ENCODE peak calls at places on chromosomes 2 and 18, in six cellular contexts. Y, C, R, Z, P and H are unnamed samples.

GRCh38 chr2:229275506-229275905 is 4.4 kb upstream of the PID1 start:
- DNase-seq in Y (no peak), C (no peak), R (no peak), Z (no peak), P (no peak), H (no peak)

GRCh38 chr2:26466662-26467310 is 11.1 kb downstream of the OTOF start:
- DNase-seq in Y (no peak), C (no peak), R (no peak), Z (peak), P (peak), H (no peak)

GRCh38 chr2:216710531-216711282 is 15.4 kb upstream of the IGFBP5 start:
- DNase-seq in Y (no peak), C (no peak), R (no peak), Z (no peak), P (no peak), H (no peak)

GRCh38 chr18:73954267-73954666 is 193.4 kb downstream of the FBXO15 start:
- DNase-seq in Y (no peak), C (no peak), R (no peak), Z (no peak), P (no peak), H (no peak)

GRCh38 chr18:11149441-11150270 is at the start of gene PIEZO2:
- DNase-seq in Y (peak), C (peak), R (peak), Z (peak), P (peak), H (peak)

GRCh38 chr18:30376515-30376914 is 666.0 kb downstream of the DSC3 start:
- DNase-seq in Y (no peak), C (peak), R (no peak), Z (no peak), P (no peak), H (no peak)

GRCh38 chr18:4352746-4353522 is 102.2 kb downstream of the DLGAP1 start:
- DNase-seq in Y (no peak), C (peak), R (no peak), Z (no peak), P (no peak), H (no peak)

GRCh38 chr18:58599106-58599505 is 29.8 kb downstream of the ALPK2 start:
- DNase-seq in Y (no peak), C (no peak), R (no peak), Z (no peak), P (no peak), H (no peak)

GRCh38 chr2:30871980-30872789 is 64.9 kb upstream of the CAPN13 start:
- DNase-seq in Y (no peak), C (peak), R (no peak), Z (no peak), P (no peak), H (no peak)

GRCh38 chr18:49249523-49249922 is 210.9 kb downstream of the DYM start:
- DNase-seq in Y (no peak), C (no peak), R (no peak), Z (no peak), P (no peak), H (no peak)

GRCh38 chr18:49728542-49728941 is 84.8 kb downstream of the ACAA2 start:
- DNase-seq in Y (peak), C (peak), R (no peak), Z (peak), P (peak), H (peak)

GRCh38 chr2:226701052-226701451 is 98.6 kb downstream of the IRS1 start:
- DNase-seq in Y (no peak), C (no peak), R (no peak), Z (no peak), P (no peak), H (no peak)

GRCh38 chr2:95022309-95023221 is 2.9 kb upstream of the MAL start:
- DNase-seq in Y (peak), C (peak), R (peak), Z (peak), P (peak), H (peak)

GRCh38 chr2:222423186-222423585 is 1.2 kb upstream of the SGPP2 start:
- DNase-seq in Y (no peak), C (no peak), R (no peak), Z (no peak), P (no peak), H (no peak)

GRCh38 chr18:29181151-29181901 is 1004.4 kb upstream of the CDH2 start:
- DNase-seq in Y (peak), C (no peak), R (no peak), Z (no peak), P (no peak), H (no peak)

GRCh38 chr2:164903214-164903613 is 52.1 kb downstream of the SLC38A11 start:
- DNase-seq in Y (no peak), C (no peak), R (no peak), Z (no peak), P (no peak), H (no peak)

GRCh38 chr2:184689633-184690032 is 91.3 kb downstream of the ZNF804A start:
- DNase-seq in Y (no peak), C (no peak), R (no peak), Z (no peak), P (no peak), H (no peak)

GRCh38 chr2:137951606-137952005 is 12.7 kb upstream of the HNMT start:
- DNase-seq in Y (no peak), C (no peak), R (no peak), Z (no peak), P (no peak), H (no peak)

GRCh38 chr18:8947576-8947975 is 154.9 kb upstream of the NDUFV2 start:
- DNase-seq in Y (no peak), C (no peak), R (no peak), Z (no peak), P (no peak), H (no peak)

GRCh38 chr2:27086722-27087446 is at the start of gene KHK:
- DNase-seq in Y (peak), C (peak), R (peak), Z (peak), P (peak), H (no peak)

GRCh38 chr2:230324503-230324902 is 2.5 kb upstream of the SP140L start:
- DNase-seq in Y (no peak), C (no peak), R (no peak), Z (no peak), P (no peak), H (no peak)

GRCh38 chr2:230321031-230321430 is 6.0 kb upstream of the SP140L start:
- DNase-seq in Y (no peak), C (no peak), R (no peak), Z (no peak), P (no peak), H (no peak)

GRCh38 chr2:230322561-230323384 is 4.2 kb upstream of the SP140L start:
- DNase-seq in Y (no peak), C (no peak), R (no peak), Z (no peak), P (no peak), H (no peak)

GRCh38 chr2:230325316-230326243 is 1.4 kb upstream of the SP140L start:
- DNase-seq in Y (no peak), C (no peak), R (no peak), Z (no peak), P (no peak), H (no peak)

DNA sequence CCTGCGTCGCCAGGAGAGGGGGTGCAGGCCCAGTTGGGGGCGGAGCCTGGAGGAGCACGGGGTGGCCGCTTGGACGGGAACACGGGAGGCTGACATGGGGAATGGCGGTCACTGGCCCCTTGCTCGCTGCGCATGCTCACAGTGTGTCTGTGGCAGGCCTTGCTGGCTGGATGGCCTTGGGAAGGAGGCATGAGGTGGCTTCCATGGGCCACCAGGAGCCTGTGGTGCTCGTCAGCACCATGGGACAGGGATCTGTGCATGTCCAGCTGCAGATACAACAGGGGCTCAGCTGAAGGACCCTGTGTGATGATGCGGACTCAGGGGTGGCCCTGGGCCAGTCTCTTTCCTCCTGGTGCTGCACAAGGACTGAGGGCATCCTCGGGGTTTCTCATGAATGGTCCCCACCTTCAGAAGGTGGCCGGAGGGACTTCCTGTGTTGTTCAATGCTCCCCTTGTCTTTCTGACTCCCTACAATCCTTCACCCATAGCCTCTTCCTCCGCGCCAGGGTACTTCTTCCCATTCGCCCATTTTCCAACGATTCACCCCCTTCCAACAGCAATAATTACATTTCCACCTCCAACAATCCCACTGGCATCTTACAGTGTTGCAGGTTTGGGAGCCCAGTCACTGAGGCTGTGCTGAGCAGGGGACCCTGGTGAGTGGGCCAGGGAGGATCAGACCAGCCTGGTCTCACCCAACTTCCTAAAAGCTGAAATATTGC is 3.4 kb upstream of the SP140L start:
- DNase-seq in Y (no peak), C (peak), R (no peak), Z (no peak), P (no peak), H (no peak)
- TF ChIP-seq CTCF in Y (no peak), C (peak), R (no peak), Z (no peak), P (no peak), H (no peak)

GRCh38 chr2:112644155-112644932 is 1.4 kb upstream of the SLC20A1 start:
- DNase-seq in Y (peak), C (peak), R (no peak), Z (no peak), P (no peak), H (no peak)

GRCh38 chr2:112640800-112641675 is 4.7 kb upstream of the SLC20A1 start:
- DNase-seq in Y (no peak), C (no peak), R (no peak), Z (no peak), P (no peak), H (no peak)

GRCh38 chr2:112643488-112643887 is 2.3 kb upstream of the SLC20A1 start:
- DNase-seq in Y (no peak), C (no peak), R (no peak), Z (no peak), P (no peak), H (no peak)

GRCh38 chr2:112642561-112642960 is 3.2 kb upstream of the SLC20A1 start:
- DNase-seq in Y (no peak), C (no peak), R (no peak), Z (no peak), P (no peak), H (no peak)

GRCh38 chr2:112642961-112643360 is 2.8 kb upstream of the SLC20A1 start:
- DNase-seq in Y (no peak), C (no peak), R (no peak), Z (no peak), P (no peak), H (no peak)
- H3K27ac ChIP-seq in Y (no peak), C (no peak), R (no peak), Z (no peak), P (no peak), H (no peak)

DNA sequence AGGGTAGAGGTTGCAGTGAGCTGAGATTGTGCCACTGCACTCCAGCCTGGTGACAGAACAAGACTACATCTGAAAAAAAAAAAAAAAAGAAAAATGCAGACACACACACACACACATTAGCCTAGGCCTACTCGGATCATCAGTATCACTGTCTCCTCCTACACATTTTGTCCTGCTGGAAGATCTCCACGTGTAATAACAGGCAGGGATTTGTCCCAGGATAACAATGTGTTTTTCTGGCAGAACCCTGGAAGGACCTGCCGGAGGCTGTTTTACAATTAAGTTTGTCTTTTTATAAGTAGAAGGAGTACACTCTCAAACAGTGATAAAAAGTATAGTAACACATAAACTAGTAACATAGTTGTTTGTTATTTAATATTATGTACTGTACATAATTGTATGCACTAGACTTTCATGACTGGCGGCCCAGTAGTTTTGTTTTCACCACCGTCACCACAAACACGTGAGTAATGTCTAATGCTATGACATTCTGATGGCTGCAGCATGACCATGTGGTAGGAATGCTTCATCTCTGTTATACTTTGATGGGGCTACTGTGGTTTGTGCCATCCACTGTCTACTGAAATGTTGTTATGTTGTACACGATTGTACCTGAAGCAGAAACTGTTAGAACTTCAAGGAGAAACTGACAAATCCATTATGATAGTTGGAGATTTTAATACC is 130.6 kb downstream of the ATP9B start:
- DNase-seq in Y (no peak), C (no peak), R (no peak), Z (no peak), P (no peak), H (no peak)
- TF ChIP-seq CTCF in Y (no peak), C (no peak), R (no peak), Z (no peak), P (no peak), H (no peak)

GRCh38 chr2:190180313-190181065 is 118.0 kb upstream of the MSTN start:
- DNase-seq in Y (peak), C (peak), R (peak), Z (peak), P (peak), H (peak)
- H3K27ac ChIP-seq in Y (peak), C (no peak), R (peak), Z (peak), P (peak), H (no peak)

GRCh38 chr2:144519597-144519933 is 354 bp downstream of the ZEB2 start:
- DNase-seq in Y (no peak), C (no peak), R (no peak), Z (no peak), P (no peak), H (no peak)

GRCh38 chr2:144520718-144521487 is 984 bp upstream of the ZEB2 start:
- DNase-seq in Y (no peak), C (no peak), R (no peak), Z (no peak), P (no peak), H (no peak)

GRCh38 chr2:144521702-144522101 is 1.8 kb upstream of the ZEB2 start:
- DNase-seq in Y (no peak), C (no peak), R (no peak), Z (no peak), P (no peak), H (no peak)

GRCh38 chr2:144518744-144519596 is 949 bp downstream of the ZEB2 start:
- DNase-seq in Y (no peak), C (no peak), R (no peak), Z (no peak), P (no peak), H (no peak)

GRCh38 chr2:144519934-144520717 is at the start of gene ZEB2:
- DNase-seq in Y (no peak), C (peak), R (no peak), Z (peak), P (no peak), H (peak)
- TF ChIP-seq CTCF in Y (no peak), C (peak), R (peak), Z (peak), P (no peak), H (peak)

GRCh38 chr2:101829018-101829396 is 131.5 kb downstream of the MAP4K4 start:
- DNase-seq in Y (no peak), C (no peak), R (no peak), Z (no peak), P (no peak), H (no peak)

GRCh38 chr2:101829429-101829828 is 131.9 kb downstream of the MAP4K4 start:
- DNase-seq in Y (no peak), C (no peak), R (no peak), Z (no peak), P (no peak), H (no peak)

GRCh38 chr2:101827246-101827645 is 129.7 kb downstream of the MAP4K4 start:
- DNase-seq in Y (no peak), C (no peak), R (no peak), Z (no peak), P (no peak), H (no peak)

GRCh38 chr2:101828267-101829017 is 130.9 kb downstream of the MAP4K4 start:
- DNase-seq in Y (no peak), C (no peak), R (no peak), Z (no peak), P (no peak), H (no peak)

GRCh38 chr2:101826716-101827115 is 129.2 kb downstream of the MAP4K4 start:
- DNase-seq in Y (no peak), C (no peak), R (no peak), Z (no peak), P (no peak), H (no peak)
- H3K27ac ChIP-seq in Y (no peak), C (no peak), R (no peak), Z (no peak), P (no peak), H (no peak)